ENCODE peak calls at places on chromosomes 2 and 18, in five cellular contexts. I is HEK293T, G is NCI-H1417, F is KBM-7, L is AG09319. N is an unnamed sample.

GRCh38 chr2:168286535-168286934 is 39.1 kb upstream of the STK39 start:
- DNase-seq in I (no peak), G (no peak), F (no peak), L (no peak), N (no peak)

GRCh38 chr2:230068658-230069080 is at the start of gene SLC16A14:
- DNase-seq in I (no peak), G (peak; percentile 43), F (peak; percentile 85), L (no peak), N (peak; percentile 53)

GRCh38 chr2:176638167-176639015 is 369.1 kb downstream of the MTX2 start:
- DNase-seq in I (peak; percentile 82), G (peak; percentile 62), F (peak; percentile 56), L (no peak), N (peak; percentile 66)

GRCh38 chr18:74266161-74266560 is 25.6 kb downstream of the CYB5A start:
- DNase-seq in I (no peak), G (no peak), F (no peak), L (no peak), N (no peak)

GRCh38 chr18:50393802-50394201 is 19.0 kb downstream of the SKA1 start:
- DNase-seq in I (no peak), G (no peak), F (no peak), L (no peak), N (no peak)

GRCh38 chr2:70456594-70457495 is 96.8 kb downstream of the TGFA start:
- DNase-seq in I (no peak), G (no peak), F (no peak), L (no peak), N (no peak)

GRCh38 chr2:99279969-99280695 is 20.9 kb downstream of the LYG1 start:
- DNase-seq in I (no peak), G (no peak), F (no peak), L (no peak), N (no peak)

GRCh38 chr18:22391571-22392359 is 25.9 kb downstream of the CTAGE1 start:
- DNase-seq in I (peak; percentile 12), G (no peak), F (no peak), L (peak; percentile 54), N (peak; percentile 84)

GRCh38 chr2:238946586-238947242 is 98.8 kb downstream of the TWIST2 start:
- DNase-seq in I (no peak), G (no peak), F (no peak), L (no peak), N (no peak)

GRCh38 chr18:48682768-48683167 is 143.9 kb downstream of the CTIF start:
- DNase-seq in I (no peak), G (no peak), F (no peak), L (no peak), N (no peak)

GRCh38 chr2:2834105-2834504 is 503.0 kb upstream of the MYT1L start:
- DNase-seq in I (no peak), G (no peak), F (no peak), L (no peak), N (no peak)

GRCh38 chr2:20468549-20469500 is 22.0 kb downstream of the RHOB start:
- DNase-seq in I (no peak), G (no peak), F (no peak), L (no peak), N (no peak)

GRCh38 chr2:15584316-15584715 is 7.4 kb upstream of the DDX1 start:
- DNase-seq in I (no peak), G (no peak), F (no peak), L (no peak), N (no peak)

GRCh38 chr2:26982102-26982742 is 11.8 kb downstream of the MAPRE3 start:
- DNase-seq in I (peak; percentile 62), G (no peak), F (peak; percentile 55), L (no peak), N (peak; percentile 83)

N was measured in cardiac muscle cell.